ENCODE peak calls at places on chromosomes 2 and 18, in four cellular contexts. One of them, this sample, is unnamed.

GRCh38 chr2:188852752-188853151 is 121.4 kb upstream of the COL3A1 start:
- DNase-seq in kidney: no peak
- DNase-seq in lower lobe of right lung: no peak
- DNase-seq in GM23248: peak; percentile 49
- DNase-seq in this sample: no peak

GRCh38 chr2:100320547-100321180 is 1.6 kb downstream of the LONRF2 start:
- DNase-seq in kidney: no peak
- DNase-seq in lower lobe of right lung: no peak
- DNase-seq in GM23248: no peak
- DNase-seq in this sample: no peak

GRCh38 chr18:78837766-78838165 is 141.9 kb upstream of the SALL3 start:
- DNase-seq in kidney: no peak
- DNase-seq in lower lobe of right lung: no peak
- DNase-seq in GM23248: no peak
- DNase-seq in this sample: no peak

GRCh38 chr2:219457784-219458369 is 23.2 kb downstream of the SPEG start:
- DNase-seq in kidney: peak; percentile 20
- DNase-seq in lower lobe of right lung: no peak
- DNase-seq in GM23248: peak; percentile 57
- DNase-seq in this sample: no peak

GRCh38 chr2:207334631-207335371 is 169.1 kb upstream of the KLF7 start:
- DNase-seq in kidney: peak; percentile 88
- DNase-seq in lower lobe of right lung: peak; percentile 56
- DNase-seq in GM23248: peak; percentile 98
- DNase-seq in this sample: peak; percentile 83

GRCh38 chr2:9675369-9676351 is 44.9 kb upstream of the YWHAQ start:
- DNase-seq in kidney: peak; percentile 41
- DNase-seq in lower lobe of right lung: no peak
- DNase-seq in GM23248: peak; percentile 97
- DNase-seq in this sample: no peak

GRCh38 chr18:24600076-24600654 is 139.7 kb downstream of the HRH4 start:
- DNase-seq in kidney: no peak
- DNase-seq in lower lobe of right lung: no peak
- DNase-seq in GM23248: peak; percentile 81
- DNase-seq in this sample: no peak

GRCh38 chr2:39524756-39525635 is 87.9 kb upstream of the MAP4K3 start:
- DNase-seq in kidney: no peak
- DNase-seq in lower lobe of right lung: no peak
- DNase-seq in GM23248: no peak
- DNase-seq in this sample: no peak

GRCh38 chr18:56173542-56174220 is 464.7 kb downstream of the TXNL1 start:
- DNase-seq in kidney: no peak
- DNase-seq in lower lobe of right lung: no peak
- DNase-seq in GM23248: no peak
- DNase-seq in this sample: no peak

GRCh38 chr2:189581354-189582139 is 961 bp upstream of the SLC40A1 start:
- DNase-seq in kidney: peak; percentile 69
- DNase-seq in lower lobe of right lung: peak; percentile 42
- DNase-seq in GM23248: no peak
- DNase-seq in this sample: no peak

GRCh38 chr18:8515142-8515865 is 93.9 kb upstream of the RAB12 start:
- DNase-seq in kidney: no peak
- DNase-seq in lower lobe of right lung: no peak
- DNase-seq in GM23248: no peak
- DNase-seq in this sample: no peak

GRCh38 chr18:45639424-45639823 is 24.1 kb downstream of the SLC14A2 start:
- DNase-seq in kidney: no peak
- DNase-seq in lower lobe of right lung: no peak
- DNase-seq in GM23248: no peak
- DNase-seq in this sample: no peak

GRCh38 chr2:132374961-132375360 is 41.6 kb upstream of the GPR39 start:
- DNase-seq in kidney: no peak
- DNase-seq in lower lobe of right lung: no peak
- DNase-seq in GM23248: peak; percentile 27
- DNase-seq in this sample: no peak

GRCh38 chr18:11947214-11948119 is 33.8 kb upstream of the IMPA2 start:
- DNase-seq in kidney: peak; percentile 96
- DNase-seq in lower lobe of right lung: peak; percentile 98
- DNase-seq in GM23248: peak; percentile 97
- DNase-seq in this sample: peak; percentile 64

GRCh38 chr2:45205985-45206384 is 196.7 kb upstream of the SIX2 start:
- DNase-seq in kidney: no peak
- DNase-seq in lower lobe of right lung: no peak
- DNase-seq in GM23248: no peak
- DNase-seq in this sample: no peak

GRCh38 chr2:160835166-160835565 is 325.1 kb upstream of the TANK start:
- DNase-seq in kidney: no peak
- DNase-seq in lower lobe of right lung: no peak
- DNase-seq in GM23248: no peak
- DNase-seq in this sample: no peak

GRCh38 chr2:10410001-10410671 is 38.0 kb downstream of the ODC1 start:
- DNase-seq in kidney: no peak
- DNase-seq in lower lobe of right lung: no peak
- DNase-seq in GM23248: no peak
- DNase-seq in this sample: no peak

GRCh38 chr2:241154915-241155314 is 4.6 kb downstream of the PPP1R7 start:
- DNase-seq in kidney: peak; percentile 1
- DNase-seq in lower lobe of right lung: no peak
- DNase-seq in GM23248: peak; percentile 88
- DNase-seq in this sample: no peak

GRCh38 chr18:68940039-68940438 is 142.2 kb downstream of the CCDC102B start:
- DNase-seq in kidney: no peak
- DNase-seq in lower lobe of right lung: no peak
- DNase-seq in GM23248: peak; percentile 10
- DNase-seq in this sample: no peak

GRCh38 chr18:28071199-28071598 is 105.7 kb downstream of the CDH2 start:
- DNase-seq in kidney: no peak
- DNase-seq in lower lobe of right lung: no peak
- DNase-seq in GM23248: no peak
- DNase-seq in this sample: no peak

GRCh38 chr2:226798422-226799210 is 1.0 kb downstream of the IRS1 start:
- DNase-seq in kidney: peak; percentile 85
- DNase-seq in lower lobe of right lung: peak; percentile 62
- DNase-seq in GM23248: peak; percentile 69
- DNase-seq in this sample: no peak

GRCh38 chr2:52475600-52475999 is 1292.0 kb upstream of the CHAC2 start:
- DNase-seq in kidney: no peak
- DNase-seq in lower lobe of right lung: no peak
- DNase-seq in GM23248: no peak
- DNase-seq in this sample: no peak

GRCh38 chr2:113060396-113060795 is 1.4 kb downstream of the IL36RN start:
- DNase-seq in kidney: no peak
- DNase-seq in lower lobe of right lung: no peak
- DNase-seq in GM23248: peak; percentile 64
- DNase-seq in this sample: no peak

GRCh38 chr2:200086911-200087310 is 131.5 kb downstream of the MAIP1 start:
- DNase-seq in kidney: no peak
- DNase-seq in lower lobe of right lung: no peak
- DNase-seq in GM23248: no peak
- DNase-seq in this sample: no peak

GRCh38 chr2:15688924-15689568 is 97.4 kb downstream of the DDX1 start:
- DNase-seq in kidney: no peak
- DNase-seq in lower lobe of right lung: no peak
- DNase-seq in GM23248: no peak
- DNase-seq in this sample: no peak

GRCh38 chr18:77155031-77155430 is 22.4 kb upstream of the MBP start:
- DNase-seq in kidney: no peak
- DNase-seq in lower lobe of right lung: no peak
- DNase-seq in GM23248: no peak
- DNase-seq in this sample: no peak

GRCh38 chr2:162058973-162059668 is 14.9 kb downstream of the DPP4 start:
- DNase-seq in kidney: no peak
- DNase-seq in lower lobe of right lung: no peak
- DNase-seq in GM23248: peak; percentile 16
- DNase-seq in this sample: no peak

GRCh38 chr2:63861220-63861822 is 19.6 kb downstream of the UGP2 start:
- DNase-seq in kidney: no peak
- DNase-seq in lower lobe of right lung: no peak
- DNase-seq in GM23248: peak; percentile 81
- DNase-seq in this sample: no peak

GRCh38 chr2:152042636-152043615 is 55.9 kb downstream of the CACNB4 start:
- DNase-seq in kidney: no peak
- DNase-seq in lower lobe of right lung: no peak
- DNase-seq in GM23248: no peak
- DNase-seq in this sample: no peak

GRCh38 chr2:189190696-189191095 is 11.1 kb upstream of the COL5A2 start:
- DNase-seq in kidney: no peak
- DNase-seq in lower lobe of right lung: no peak
- DNase-seq in GM23248: no peak
- DNase-seq in this sample: no peak

GRCh38 chr2:25078171-25079049 is 36.5 kb downstream of the EFR3B start:
- DNase-seq in kidney: no peak
- DNase-seq in lower lobe of right lung: no peak
- DNase-seq in GM23248: peak; percentile 67
- DNase-seq in this sample: no peak

GRCh38 chr2:196204991-196205766 is 33.8 kb upstream of the STK17B start:
- DNase-seq in kidney: no peak
- DNase-seq in lower lobe of right lung: no peak
- DNase-seq in GM23248: no peak
- DNase-seq in this sample: no peak

GRCh38 chr2:104118889-104119288 is 735.0 kb upstream of the POU3F3 start:
- DNase-seq in kidney: no peak
- DNase-seq in lower lobe of right lung: no peak
- DNase-seq in GM23248: no peak
- DNase-seq in this sample: no peak

GRCh38 chr18:54466248-54467005 is 108.7 kb downstream of the C18orf54 start:
- DNase-seq in kidney: no peak
- DNase-seq in lower lobe of right lung: no peak
- DNase-seq in GM23248: no peak
- DNase-seq in this sample: no peak

GRCh38 chr2:187576906-187577305 is 22.7 kb upstream of the TFPI start:
- DNase-seq in kidney: no peak
- DNase-seq in lower lobe of right lung: no peak
- DNase-seq in GM23248: no peak
- DNase-seq in this sample: no peak

GRCh38 chr2:187575081-187576067 is 21.1 kb upstream of the TFPI start:
- DNase-seq in kidney: no peak
- DNase-seq in lower lobe of right lung: no peak
- DNase-seq in GM23248: peak; percentile 37
- DNase-seq in this sample: no peak

GRCh38 chr2:187581125-187581896 is 27.1 kb upstream of the TFPI start:
- DNase-seq in kidney: no peak
- DNase-seq in lower lobe of right lung: no peak
- DNase-seq in GM23248: peak; percentile 58
- DNase-seq in this sample: no peak

GRCh38 chr2:187577310-187577709 is 23.1 kb upstream of the TFPI start:
- DNase-seq in kidney: no peak
- DNase-seq in lower lobe of right lung: no peak
- DNase-seq in GM23248: no peak
- DNase-seq in this sample: no peak

GRCh38 chr2:187580462-187581124 is 26.4 kb upstream of the TFPI start:
- DNase-seq in kidney: no peak
- DNase-seq in lower lobe of right lung: no peak
- DNase-seq in GM23248: peak; percentile 85
- DNase-seq in this sample: no peak
- H3K4me3 ChIP-seq in kidney: peak overlapping the region; percentile 59
- H3K4me3 ChIP-seq in lower lobe of right lung: peak overlapping the region; percentile 33
- H3K4me3 ChIP-seq in GM23248: peak overlapping the region; percentile 58
- H3K4me3 ChIP-seq in this sample: no peak overlapping the region

GRCh38 chr2:47057732-47058012 is 97.4 kb downstream of the STPG4 start:
- DNase-seq in kidney: no peak
- DNase-seq in lower lobe of right lung: no peak
- DNase-seq in GM23248: no peak
- DNase-seq in this sample: no peak
- H3K27ac ChIP-seq in kidney: peak overlapping the region; percentile 20
- H3K27ac ChIP-seq in lower lobe of right lung: peak overlapping the region; percentile 72
- H3K27ac ChIP-seq in GM23248: peak overlapping the region; percentile 90
- H3K27ac ChIP-seq in this sample: no peak overlapping the region

GRCh38 chr2:66574701-66575624 is 140.0 kb downstream of the MEIS1 start:
- DNase-seq in kidney: peak; percentile 89
- DNase-seq in lower lobe of right lung: no peak
- DNase-seq in GM23248: peak; percentile 90
- DNase-seq in this sample: no peak
- H3K4me3 ChIP-seq in kidney: peak overlapping the region; percentile 70
- H3K4me3 ChIP-seq in lower lobe of right lung: peak overlapping the region; percentile 56
- H3K4me3 ChIP-seq in GM23248: peak overlapping the region; percentile 89
- H3K4me3 ChIP-seq in this sample: no peak overlapping the region

GRCh38 chr2:156803967-156804366 is 367.8 kb downstream of the GPD2 start:
- DNase-seq in kidney: no peak
- DNase-seq in lower lobe of right lung: no peak
- DNase-seq in GM23248: no peak
- DNase-seq in this sample: no peak

GRCh38 chr2:156797832-156798231 is 361.7 kb downstream of the GPD2 start:
- DNase-seq in kidney: no peak
- DNase-seq in lower lobe of right lung: no peak
- DNase-seq in GM23248: no peak
- DNase-seq in this sample: no peak

GRCh38 chr2:156800781-156801366 is 364.7 kb downstream of the GPD2 start:
- DNase-seq in kidney: no peak
- DNase-seq in lower lobe of right lung: no peak
- DNase-seq in GM23248: no peak
- DNase-seq in this sample: no peak

GRCh38 chr2:156800065-156800556 is 363.9 kb downstream of the GPD2 start:
- DNase-seq in kidney: no peak
- DNase-seq in lower lobe of right lung: no peak
- DNase-seq in GM23248: no peak
- DNase-seq in this sample: no peak

DNA sequence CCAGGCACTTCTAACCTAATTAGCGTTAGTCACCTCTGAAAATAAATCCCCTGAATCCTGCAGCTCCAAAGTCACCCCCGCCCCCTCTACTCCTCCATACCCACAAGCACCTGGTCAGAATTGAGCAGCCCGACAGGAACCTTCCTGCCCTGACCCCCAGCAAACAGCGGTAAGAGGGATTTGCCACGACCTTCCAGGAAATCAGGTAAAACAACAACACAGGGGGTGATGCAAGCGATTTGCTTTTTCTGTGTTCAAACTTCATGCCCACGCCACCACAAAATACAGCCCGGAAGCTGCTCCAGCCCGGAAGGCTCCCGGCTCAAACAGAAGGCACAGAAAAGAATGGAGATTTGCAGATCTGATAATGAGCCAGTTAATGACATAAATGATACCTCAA is 367.1 kb downstream of the GPD2 start:
- DNase-seq in kidney: no peak
- DNase-seq in lower lobe of right lung: no peak
- DNase-seq in GM23248: no peak
- DNase-seq in this sample: no peak
- H3K27ac ChIP-seq in kidney: no peak overlapping the region
- H3K27ac ChIP-seq in lower lobe of right lung: no peak overlapping the region
- H3K27ac ChIP-seq in GM23248: no peak overlapping the region
- H3K27ac ChIP-seq in this sample: no peak overlapping the region

GRCh38 chr2:120783371-120783791 is 47.7 kb downstream of the GLI2 start:
- DNase-seq in kidney: no peak
- DNase-seq in lower lobe of right lung: no peak
- DNase-seq in GM23248: peak; percentile 43
- DNase-seq in this sample: no peak

GRCh38 chr2:120786559-120786960 is 50.9 kb downstream of the GLI2 start:
- DNase-seq in kidney: no peak
- DNase-seq in lower lobe of right lung: no peak
- DNase-seq in GM23248: no peak
- DNase-seq in this sample: peak; percentile 85

GRCh38 chr2:120786038-120786437 is 50.4 kb downstream of the GLI2 start:
- DNase-seq in kidney: no peak
- DNase-seq in lower lobe of right lung: no peak
- DNase-seq in GM23248: no peak
- DNase-seq in this sample: no peak

GRCh38 chr2:120783969-120784372 is 48.3 kb downstream of the GLI2 start:
- DNase-seq in kidney: no peak
- DNase-seq in lower lobe of right lung: no peak
- DNase-seq in GM23248: no peak
- DNase-seq in this sample: no peak

GRCh38 chr2:120785228-120785966 is 49.7 kb downstream of the GLI2 start:
- DNase-seq in kidney: no peak
- DNase-seq in lower lobe of right lung: no peak
- DNase-seq in GM23248: no peak
- DNase-seq in this sample: no peak
- H3K4me3 ChIP-seq in kidney: no peak overlapping the region
- H3K4me3 ChIP-seq in lower lobe of right lung: no peak overlapping the region
- H3K4me3 ChIP-seq in GM23248: no peak overlapping the region
- H3K4me3 ChIP-seq in this sample: no peak overlapping the region

This sample was measured in iPS DF 6.9.